ENCODE peak calls at places on chromosome 16, in seven cellular contexts. One of them, this sample, is unnamed.

GRCh38 chr16:52191533-52192134 is 355.3 kb downstream of the TOX3 start:
- DNase-seq in transverse colon: peak
- DNase-seq in spleen: peak
- DNase-seq in PC-9: no peak
- DNase-seq in heart right ventricle: peak
- DNase-seq in psoas muscle: peak
- DNase-seq in Panc1: peak
- DNase-seq in this sample: peak

GRCh38 chr16:1745900-1746692 is 25.2 kb downstream of the NME3 start:
- DNase-seq in transverse colon: no peak
- DNase-seq in spleen: no peak
- DNase-seq in PC-9: peak
- DNase-seq in heart right ventricle: no peak
- DNase-seq in psoas muscle: no peak
- DNase-seq in Panc1: no peak
- DNase-seq in this sample: peak

GRCh38 chr16:11135167-11135973 is 120.6 kb downstream of the SOCS1 start:
- DNase-seq in transverse colon: no peak
- DNase-seq in spleen: no peak
- DNase-seq in PC-9: peak
- DNase-seq in heart right ventricle: no peak
- DNase-seq in psoas muscle: peak
- DNase-seq in Panc1: no peak
- DNase-seq in this sample: peak

GRCh38 chr16:86142801-86143236 is 243.9 kb downstream of the IRF8 start:
- DNase-seq in transverse colon: no peak
- DNase-seq in spleen: no peak
- DNase-seq in PC-9: no peak
- DNase-seq in heart right ventricle: no peak
- DNase-seq in psoas muscle: no peak
- DNase-seq in Panc1: no peak
- DNase-seq in this sample: no peak

GRCh38 chr16:72961115-72961832 is 86.7 kb downstream of the ZFHX3 start:
- DNase-seq in transverse colon: no peak
- DNase-seq in spleen: no peak
- DNase-seq in PC-9: no peak
- DNase-seq in heart right ventricle: no peak
- DNase-seq in psoas muscle: peak
- DNase-seq in Panc1: no peak
- DNase-seq in this sample: peak

GRCh38 chr16:71399801-71400563 is 41.5 kb downstream of the CALB2 start:
- DNase-seq in transverse colon: no peak
- DNase-seq in spleen: no peak
- DNase-seq in PC-9: no peak
- DNase-seq in heart right ventricle: no peak
- DNase-seq in psoas muscle: no peak
- DNase-seq in Panc1: no peak
- DNase-seq in this sample: no peak

GRCh38 chr16:91484-91883 is 13.5 kb downstream of the MPG start:
- DNase-seq in transverse colon: no peak
- DNase-seq in spleen: no peak
- DNase-seq in PC-9: no peak
- DNase-seq in heart right ventricle: peak
- DNase-seq in psoas muscle: no peak
- DNase-seq in Panc1: no peak
- DNase-seq in this sample: no peak

GRCh38 chr16:63617047-63617989 is 1504.5 kb downstream of the CDH11 start:
- DNase-seq in transverse colon: no peak
- DNase-seq in spleen: no peak
- DNase-seq in PC-9: no peak
- DNase-seq in heart right ventricle: peak
- DNase-seq in psoas muscle: no peak
- DNase-seq in Panc1: no peak
- DNase-seq in this sample: no peak

DNA sequence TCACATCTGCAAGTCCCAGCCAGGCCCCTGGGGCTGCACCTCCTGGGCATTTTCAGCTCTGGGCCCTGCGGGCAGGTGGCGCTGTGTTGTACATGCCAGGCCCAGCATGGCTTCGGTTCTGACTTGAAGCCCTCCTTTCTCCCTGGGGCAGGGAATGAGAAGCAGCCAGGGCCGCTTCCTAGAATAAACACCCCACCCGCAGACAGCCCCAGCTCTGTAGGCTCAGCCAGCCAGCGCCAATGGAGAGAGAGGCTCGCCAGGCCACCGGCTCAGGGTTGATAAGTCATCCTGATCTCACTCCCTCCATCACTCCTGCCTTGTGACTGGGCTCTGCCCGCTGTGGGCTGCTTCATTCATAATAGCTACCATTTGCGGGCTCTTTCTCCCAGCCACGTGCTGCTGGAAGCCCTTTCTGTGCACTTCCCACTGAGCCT is 6.0 kb upstream of the GLIS2 start:
- DNase-seq in transverse colon: peak
- DNase-seq in spleen: peak
- DNase-seq in PC-9: peak
- DNase-seq in heart right ventricle: no peak
- DNase-seq in psoas muscle: peak
- DNase-seq in Panc1: no peak
- DNase-seq in this sample: no peak
- H3K27ac ChIP-seq in transverse colon: peak
- H3K27ac ChIP-seq in spleen: no peak
- H3K27ac ChIP-seq in PC-9: no peak
- H3K27ac ChIP-seq in heart right ventricle: no peak
- H3K27ac ChIP-seq in psoas muscle: no peak
- H3K27ac ChIP-seq in Panc1: peak
- H3K27ac ChIP-seq in this sample: peak

DNA sequence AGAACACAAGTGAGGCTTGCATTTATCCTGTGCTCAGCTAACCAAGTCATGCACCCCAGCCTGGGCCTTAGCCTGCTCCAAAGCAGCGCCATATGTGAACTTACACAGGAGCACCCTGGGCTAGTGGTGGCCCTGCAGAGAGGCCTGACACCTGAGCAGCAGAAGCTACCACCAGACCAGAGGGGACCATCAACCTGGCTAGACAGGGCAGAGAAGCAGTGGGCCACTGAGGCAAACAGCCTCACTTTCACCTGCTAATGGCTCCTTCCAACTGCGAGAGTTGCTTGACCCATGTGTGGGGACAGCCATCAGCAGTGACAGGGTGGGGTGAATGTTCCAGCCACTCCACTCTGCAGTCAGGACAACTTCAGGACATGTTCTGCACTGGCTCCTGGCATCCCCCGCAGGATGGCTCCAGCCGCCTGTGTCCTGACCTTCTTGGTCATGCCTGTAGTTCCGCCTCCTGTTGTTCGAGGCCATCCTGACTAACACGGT is 2.9 kb upstream of the C16orf95 start:
- DNase-seq in transverse colon: no peak
- DNase-seq in spleen: peak
- DNase-seq in PC-9: no peak
- DNase-seq in heart right ventricle: no peak
- DNase-seq in psoas muscle: no peak
- DNase-seq in Panc1: no peak
- DNase-seq in this sample: no peak
- TF ChIP-seq CTCF in transverse colon: no peak
- TF ChIP-seq CTCF in spleen: no peak
- TF ChIP-seq CTCF in PC-9: no peak
- TF ChIP-seq CTCF in heart right ventricle: no peak
- TF ChIP-seq CTCF in psoas muscle: no peak
- TF ChIP-seq CTCF in Panc1: no peak
- TF ChIP-seq CTCF in this sample: no peak

GRCh38 chr16:24846548-24847357 is 990 bp downstream of the SLC5A11 start:
- DNase-seq in transverse colon: no peak
- DNase-seq in spleen: no peak
- DNase-seq in PC-9: no peak
- DNase-seq in heart right ventricle: no peak
- DNase-seq in psoas muscle: no peak
- DNase-seq in Panc1: no peak
- DNase-seq in this sample: no peak

GRCh38 chr16:24847358-24847664 is 1.5 kb downstream of the SLC5A11 start:
- DNase-seq in transverse colon: no peak
- DNase-seq in spleen: no peak
- DNase-seq in PC-9: no peak
- DNase-seq in heart right ventricle: no peak
- DNase-seq in psoas muscle: no peak
- DNase-seq in Panc1: no peak
- DNase-seq in this sample: no peak

GRCh38 chr16:24845726-24846547 is at the start of gene SLC5A11:
- DNase-seq in transverse colon: peak
- DNase-seq in spleen: no peak
- DNase-seq in PC-9: no peak
- DNase-seq in heart right ventricle: no peak
- DNase-seq in psoas muscle: no peak
- DNase-seq in Panc1: no peak
- DNase-seq in this sample: no peak

GRCh38 chr16:24841291-24841690 is 4.5 kb upstream of the SLC5A11 start:
- DNase-seq in transverse colon: no peak
- DNase-seq in spleen: no peak
- DNase-seq in PC-9: no peak
- DNase-seq in heart right ventricle: no peak
- DNase-seq in psoas muscle: no peak
- DNase-seq in Panc1: no peak
- DNase-seq in this sample: no peak

GRCh38 chr16:24844101-24845030 is 1.4 kb upstream of the SLC5A11 start:
- DNase-seq in transverse colon: peak
- DNase-seq in spleen: no peak
- DNase-seq in PC-9: peak
- DNase-seq in heart right ventricle: no peak
- DNase-seq in psoas muscle: no peak
- DNase-seq in Panc1: no peak
- DNase-seq in this sample: peak
- H3K27ac ChIP-seq in transverse colon: no peak
- H3K27ac ChIP-seq in spleen: no peak
- H3K27ac ChIP-seq in PC-9: peak
- H3K27ac ChIP-seq in heart right ventricle: no peak
- H3K27ac ChIP-seq in psoas muscle: no peak
- H3K27ac ChIP-seq in Panc1: peak
- H3K27ac ChIP-seq in this sample: no peak

GRCh38 chr16:82439678-82440293 is 187.0 kb upstream of the CDH13 start:
- DNase-seq in transverse colon: no peak
- DNase-seq in spleen: no peak
- DNase-seq in PC-9: no peak
- DNase-seq in heart right ventricle: no peak
- DNase-seq in psoas muscle: no peak
- DNase-seq in Panc1: no peak
- DNase-seq in this sample: peak
- TF ChIP-seq CTCF in transverse colon: peak
- TF ChIP-seq CTCF in spleen: no peak
- TF ChIP-seq CTCF in PC-9: peak
- TF ChIP-seq CTCF in heart right ventricle: peak
- TF ChIP-seq CTCF in psoas muscle: no peak
- TF ChIP-seq CTCF in Panc1: peak
- TF ChIP-seq CTCF in this sample: peak

GRCh38 chr16:9821331-9821730 is 360.9 kb downstream of the GRIN2A start:
- DNase-seq in transverse colon: no peak
- DNase-seq in spleen: no peak
- DNase-seq in PC-9: no peak
- DNase-seq in heart right ventricle: no peak
- DNase-seq in psoas muscle: no peak
- DNase-seq in Panc1: no peak
- DNase-seq in this sample: no peak
- H3K27ac ChIP-seq in transverse colon: no peak
- H3K27ac ChIP-seq in spleen: no peak
- H3K27ac ChIP-seq in PC-9: no peak
- H3K27ac ChIP-seq in heart right ventricle: no peak
- H3K27ac ChIP-seq in psoas muscle: no peak
- H3K27ac ChIP-seq in Panc1: no peak
- H3K27ac ChIP-seq in this sample: no peak

GRCh38 chr16:47113130-47113529 is 30.6 kb downstream of the NETO2 start:
- DNase-seq in transverse colon: no peak
- DNase-seq in spleen: no peak
- DNase-seq in PC-9: no peak
- DNase-seq in heart right ventricle: no peak
- DNase-seq in psoas muscle: no peak
- DNase-seq in Panc1: no peak
- DNase-seq in this sample: no peak

GRCh38 chr16:47109361-47109760 is 34.4 kb downstream of the NETO2 start:
- DNase-seq in transverse colon: no peak
- DNase-seq in spleen: no peak
- DNase-seq in PC-9: no peak
- DNase-seq in heart right ventricle: no peak
- DNase-seq in psoas muscle: no peak
- DNase-seq in Panc1: no peak
- DNase-seq in this sample: no peak

DNA sequence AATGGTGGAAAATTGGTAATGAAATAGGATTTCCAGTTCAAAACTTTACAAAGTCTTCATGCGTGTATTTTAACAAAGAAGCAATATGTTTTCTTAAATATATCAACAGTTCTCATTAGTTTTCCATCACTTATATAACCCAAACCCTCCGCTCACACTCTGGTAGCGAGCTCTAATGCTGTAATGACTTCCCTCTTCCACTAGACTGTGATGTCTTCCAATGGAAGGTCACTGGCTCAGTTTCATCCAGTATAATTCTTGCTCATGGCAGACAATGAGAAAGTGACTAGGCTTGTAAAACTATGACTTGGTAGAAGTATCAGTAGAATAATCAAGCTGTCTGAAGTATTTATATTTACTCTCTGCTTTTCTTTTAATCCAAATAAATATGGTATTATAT is 32.8 kb downstream of the NETO2 start:
- DNase-seq in transverse colon: no peak
- DNase-seq in spleen: no peak
- DNase-seq in PC-9: no peak
- DNase-seq in heart right ventricle: no peak
- DNase-seq in psoas muscle: no peak
- DNase-seq in Panc1: no peak
- DNase-seq in this sample: no peak
- TF ChIP-seq CTCF in transverse colon: no peak
- TF ChIP-seq CTCF in spleen: no peak
- TF ChIP-seq CTCF in PC-9: no peak
- TF ChIP-seq CTCF in heart right ventricle: no peak
- TF ChIP-seq CTCF in psoas muscle: no peak
- TF ChIP-seq CTCF in Panc1: peak
- TF ChIP-seq CTCF in this sample: no peak

This sample was measured in RWPE1.